ENCODE peak calls at places on chromosomes 12 and 14, in five cellular contexts. Z is stimulated activated naive CD4-positive, alpha-beta T cell treated with Interleukin-2 at 50 U/mL for 16 hours; R is HT1080; A is stimulated activated CD4-positive, alpha-beta T cell treated with anti-CD3 and anti-CD28 coated beads, TNF-alpha, amount 100 ng/mL, for 1 hour; D is ovary. X is an unnamed sample.
A peak's percentile ranks its signal among the peaks of the same experiment; 100 is the strongest.

GRCh38 chr14:85085981-85086380 is 444.0 kb upstream of the FLRT2 start:
- DNase-seq in Z (no peak), R (no peak), A (no peak), D (no peak), X (no peak)

GRCh38 chr12:2691001-2691339 is 103.8 kb upstream of the FKBP4 start:
- DNase-seq in Z (peak; percentile 35), R (no peak), A (no peak), D (no peak), X (peak; percentile 60)

GRCh38 chr12:29562167-29562776 is 64.8 kb upstream of the OVCH1 start:
- DNase-seq in Z (no peak), R (peak; percentile 44), A (no peak), D (peak; percentile 50), X (no peak)

GRCh38 chr14:105336477-105337287 is 22.1 kb downstream of the PACS2 start:
- DNase-seq in Z (no peak), R (no peak), A (no peak), D (no peak), X (no peak)

GRCh38 chr14:64885555-64885954 is 5.8 kb upstream of the SPTB start:
- DNase-seq in Z (no peak), R (no peak), A (no peak), D (no peak), X (no peak)

GRCh38 chr14:104171948-104172347 is 33.6 kb downstream of the KIF26A start:
- DNase-seq in Z (no peak), R (no peak), A (no peak), D (peak; percentile 84), X (peak; percentile 67)

GRCh38 chr12:46603776-46604456 is 221.9 kb downstream of the SLC38A4 start:
- DNase-seq in Z (no peak), R (no peak), A (no peak), D (no peak), X (no peak)

GRCh38 chr12:115335048-115335447 is 651.1 kb upstream of the TBX3 start:
- DNase-seq in Z (no peak), R (no peak), A (no peak), D (no peak), X (no peak)

X was measured in testis.